ENCODE peak calls at places on chromosomes 6 and 20, in eight cellular contexts. One of them, this sample, is unnamed. For H3K4me1, the result is how much of the 10 kb centered on the place peaks cover.

GRCh38 chr6:84575264-84575663 is 189.1 kb downstream of the TBX18 start:
- DNase-seq in tibial artery: no peak
- DNase-seq in fibroblast of lung: peak
- DNase-seq in DND-41: peak
- DNase-seq in Peyer's patch: no peak
- DNase-seq in A549: no peak
- DNase-seq in upper lobe of right lung: no peak
- DNase-seq in cardiac muscle cell: no peak
- DNase-seq in this sample: no peak

GRCh38 chr6:80382796-80383195 is 276.3 kb downstream of the BCKDHB start:
- DNase-seq in DND-41: no peak
- DNase-seq in tibial artery: no peak
- DNase-seq in A549: no peak
- DNase-seq in upper lobe of right lung: no peak
- DNase-seq in Peyer's patch: no peak
- DNase-seq in cardiac muscle cell: no peak
- DNase-seq in fibroblast of lung: peak
- DNase-seq in this sample: no peak

GRCh38 chr6:128491041-128491642 is 29.3 kb downstream of the PTPRK start:
- DNase-seq in DND-41: no peak
- DNase-seq in tibial artery: no peak
- DNase-seq in fibroblast of lung: peak
- DNase-seq in cardiac muscle cell: no peak
- DNase-seq in upper lobe of right lung: no peak
- DNase-seq in A549: no peak
- DNase-seq in Peyer's patch: no peak
- DNase-seq in this sample: no peak

GRCh38 chr6:157790548-157791160 is 32.4 kb upstream of the SNX9 start:
- DNase-seq in cardiac muscle cell: no peak
- DNase-seq in A549: no peak
- DNase-seq in tibial artery: no peak
- DNase-seq in upper lobe of right lung: no peak
- DNase-seq in DND-41: no peak
- DNase-seq in fibroblast of lung: peak
- DNase-seq in Peyer's patch: no peak
- DNase-seq in this sample: no peak

GRCh38 chr6:105648276-105648675 is 245.4 kb upstream of the PREP start:
- DNase-seq in cardiac muscle cell: no peak
- DNase-seq in fibroblast of lung: no peak
- DNase-seq in A549: no peak
- DNase-seq in upper lobe of right lung: no peak
- DNase-seq in Peyer's patch: no peak
- DNase-seq in tibial artery: no peak
- DNase-seq in DND-41: no peak
- DNase-seq in this sample: no peak

GRCh38 chr20:25695532-25696383 is 895 bp downstream of the ZNF337 start:
- DNase-seq in tibial artery: no peak
- DNase-seq in DND-41: no peak
- DNase-seq in A549: no peak
- DNase-seq in fibroblast of lung: peak
- DNase-seq in cardiac muscle cell: no peak
- DNase-seq in upper lobe of right lung: no peak
- DNase-seq in Peyer's patch: no peak
- DNase-seq in this sample: no peak

GRCh38 chr6:130513770-130514169 is 148.0 kb downstream of the TMEM200A start:
- DNase-seq in DND-41: peak
- DNase-seq in Peyer's patch: peak
- DNase-seq in upper lobe of right lung: no peak
- DNase-seq in tibial artery: no peak
- DNase-seq in A549: no peak
- DNase-seq in cardiac muscle cell: no peak
- DNase-seq in fibroblast of lung: peak
- DNase-seq in this sample: no peak

GRCh38 chr6:56246941-56247653 is at the start of gene COL21A1:
- DNase-seq in A549: peak
- DNase-seq in Peyer's patch: no peak
- DNase-seq in tibial artery: peak
- DNase-seq in upper lobe of right lung: peak
- DNase-seq in fibroblast of lung: peak
- DNase-seq in cardiac muscle cell: peak
- DNase-seq in DND-41: no peak
- DNase-seq in this sample: no peak

GRCh38 chr6:11426571-11426970 is 111.0 kb upstream of the TMEM170B start:
- DNase-seq in DND-41: no peak
- DNase-seq in tibial artery: no peak
- DNase-seq in upper lobe of right lung: no peak
- DNase-seq in A549: no peak
- DNase-seq in cardiac muscle cell: no peak
- DNase-seq in Peyer's patch: peak
- DNase-seq in fibroblast of lung: no peak
- DNase-seq in this sample: no peak

GRCh38 chr6:21972516-21972915 is 324.3 kb downstream of the PRL start:
- DNase-seq in upper lobe of right lung: no peak
- DNase-seq in fibroblast of lung: peak
- DNase-seq in Peyer's patch: no peak
- DNase-seq in tibial artery: no peak
- DNase-seq in A549: no peak
- DNase-seq in DND-41: no peak
- DNase-seq in cardiac muscle cell: no peak
- DNase-seq in this sample: no peak

GRCh38 chr6:6657085-6657819 is 68.7 kb downstream of the LY86 start:
- DNase-seq in Peyer's patch: no peak
- DNase-seq in tibial artery: no peak
- DNase-seq in cardiac muscle cell: no peak
- DNase-seq in fibroblast of lung: no peak
- DNase-seq in upper lobe of right lung: no peak
- DNase-seq in DND-41: peak
- DNase-seq in A549: no peak
- DNase-seq in this sample: no peak

GRCh38 chr6:157194643-157195042 is 128.7 kb downstream of the TMEM242 start:
- DNase-seq in upper lobe of right lung: no peak
- DNase-seq in cardiac muscle cell: no peak
- DNase-seq in tibial artery: no peak
- DNase-seq in A549: no peak
- DNase-seq in DND-41: no peak
- DNase-seq in fibroblast of lung: peak
- DNase-seq in Peyer's patch: no peak
- DNase-seq in this sample: no peak

GRCh38 chr20:41306061-41306727 is 11.3 kb downstream of the ZHX3 start:
- DNase-seq in Peyer's patch: no peak
- DNase-seq in A549: no peak
- DNase-seq in tibial artery: no peak
- DNase-seq in upper lobe of right lung: no peak
- DNase-seq in fibroblast of lung: no peak
- DNase-seq in DND-41: no peak
- DNase-seq in cardiac muscle cell: no peak
- DNase-seq in this sample: no peak

GRCh38 chr20:32761831-32762753 is at the start of gene DNMT3B:
- DNase-seq in Peyer's patch: peak
- DNase-seq in DND-41: peak
- DNase-seq in cardiac muscle cell: peak
- DNase-seq in tibial artery: peak
- DNase-seq in fibroblast of lung: peak
- DNase-seq in A549: peak
- DNase-seq in upper lobe of right lung: peak
- DNase-seq in this sample: peak

GRCh38 chr6:112268628-112269027 is 14.3 kb upstream of the LAMA4 start:
- DNase-seq in cardiac muscle cell: no peak
- DNase-seq in A549: no peak
- DNase-seq in fibroblast of lung: no peak
- DNase-seq in tibial artery: no peak
- DNase-seq in DND-41: no peak
- DNase-seq in Peyer's patch: no peak
- DNase-seq in upper lobe of right lung: no peak
- DNase-seq in this sample: no peak

GRCh38 chr20:34099675-34100074 is 12.4 kb downstream of the EIF2S2 start:
- DNase-seq in A549: no peak
- DNase-seq in DND-41: no peak
- DNase-seq in fibroblast of lung: no peak
- DNase-seq in upper lobe of right lung: no peak
- DNase-seq in cardiac muscle cell: no peak
- DNase-seq in Peyer's patch: no peak
- DNase-seq in tibial artery: no peak
- DNase-seq in this sample: no peak

GRCh38 chr20:34095825-34096224 is 16.2 kb downstream of the EIF2S2 start:
- DNase-seq in A549: no peak
- DNase-seq in Peyer's patch: no peak
- DNase-seq in DND-41: no peak
- DNase-seq in tibial artery: no peak
- DNase-seq in upper lobe of right lung: no peak
- DNase-seq in fibroblast of lung: no peak
- DNase-seq in cardiac muscle cell: no peak
- DNase-seq in this sample: no peak

GRCh38 chr20:34098570-34098969 is 13.5 kb downstream of the EIF2S2 start:
- DNase-seq in A549: no peak
- DNase-seq in tibial artery: no peak
- DNase-seq in DND-41: peak
- DNase-seq in Peyer's patch: no peak
- DNase-seq in fibroblast of lung: no peak
- DNase-seq in cardiac muscle cell: no peak
- DNase-seq in upper lobe of right lung: no peak
- DNase-seq in this sample: no peak

GRCh38 chr20:34093895-34094294 is 18.1 kb downstream of the EIF2S2 start:
- DNase-seq in upper lobe of right lung: no peak
- DNase-seq in tibial artery: no peak
- DNase-seq in DND-41: no peak
- DNase-seq in fibroblast of lung: no peak
- DNase-seq in Peyer's patch: no peak
- DNase-seq in cardiac muscle cell: no peak
- DNase-seq in A549: no peak
- DNase-seq in this sample: no peak

GRCh38 chr20:34096699-34097420 is 15.2 kb downstream of the EIF2S2 start:
- DNase-seq in DND-41: peak
- DNase-seq in A549: no peak
- DNase-seq in fibroblast of lung: peak
- DNase-seq in upper lobe of right lung: no peak
- DNase-seq in tibial artery: no peak
- DNase-seq in Peyer's patch: no peak
- DNase-seq in cardiac muscle cell: no peak
- DNase-seq in this sample: no peak
- H3K4me1 ChIP-seq in DND-41: under half
- H3K4me1 ChIP-seq in A549: under half
- H3K4me1 ChIP-seq in fibroblast of lung: under half
- H3K4me1 ChIP-seq in upper lobe of right lung: under half
- H3K4me1 ChIP-seq in tibial artery: under half
- H3K4me1 ChIP-seq in Peyer's patch: under half
- H3K4me1 ChIP-seq in cardiac muscle cell: under half
- H3K4me1 ChIP-seq in this sample: under half

GRCh38 chr6:46900266-46900665 is 21.5 kb downstream of the ADGRF5 start:
- DNase-seq in A549: no peak
- DNase-seq in cardiac muscle cell: no peak
- DNase-seq in DND-41: no peak
- DNase-seq in Peyer's patch: no peak
- DNase-seq in upper lobe of right lung: no peak
- DNase-seq in fibroblast of lung: no peak
- DNase-seq in tibial artery: no peak
- DNase-seq in this sample: no peak

GRCh38 chr6:46901747-46902362 is 19.9 kb downstream of the ADGRF5 start:
- DNase-seq in cardiac muscle cell: no peak
- DNase-seq in upper lobe of right lung: no peak
- DNase-seq in DND-41: no peak
- DNase-seq in tibial artery: no peak
- DNase-seq in fibroblast of lung: no peak
- DNase-seq in Peyer's patch: no peak
- DNase-seq in A549: no peak
- DNase-seq in this sample: no peak

GRCh38 chr6:46899636-46900035 is 22.1 kb downstream of the ADGRF5 start:
- DNase-seq in upper lobe of right lung: no peak
- DNase-seq in cardiac muscle cell: no peak
- DNase-seq in tibial artery: no peak
- DNase-seq in fibroblast of lung: peak
- DNase-seq in DND-41: no peak
- DNase-seq in Peyer's patch: no peak
- DNase-seq in A549: no peak
- DNase-seq in this sample: no peak

GRCh38 chr6:46904117-46904516 is 17.6 kb downstream of the ADGRF5 start:
- DNase-seq in DND-41: no peak
- DNase-seq in cardiac muscle cell: no peak
- DNase-seq in upper lobe of right lung: no peak
- DNase-seq in fibroblast of lung: no peak
- DNase-seq in Peyer's patch: no peak
- DNase-seq in tibial artery: no peak
- DNase-seq in A549: no peak
- DNase-seq in this sample: no peak

GRCh38 chr6:46903175-46903574 is 18.6 kb downstream of the ADGRF5 start:
- DNase-seq in upper lobe of right lung: no peak
- DNase-seq in Peyer's patch: no peak
- DNase-seq in DND-41: no peak
- DNase-seq in cardiac muscle cell: peak
- DNase-seq in fibroblast of lung: no peak
- DNase-seq in A549: no peak
- DNase-seq in tibial artery: no peak
- DNase-seq in this sample: no peak
- TF ChIP-seq CTCF in upper lobe of right lung: no peak
- TF ChIP-seq CTCF in Peyer's patch: no peak
- TF ChIP-seq CTCF in DND-41: no peak
- TF ChIP-seq CTCF in cardiac muscle cell: no peak
- TF ChIP-seq CTCF in fibroblast of lung: no peak
- TF ChIP-seq CTCF in A549: no peak
- TF ChIP-seq CTCF in tibial artery: no peak
- TF ChIP-seq CTCF in this sample: no peak

DNA sequence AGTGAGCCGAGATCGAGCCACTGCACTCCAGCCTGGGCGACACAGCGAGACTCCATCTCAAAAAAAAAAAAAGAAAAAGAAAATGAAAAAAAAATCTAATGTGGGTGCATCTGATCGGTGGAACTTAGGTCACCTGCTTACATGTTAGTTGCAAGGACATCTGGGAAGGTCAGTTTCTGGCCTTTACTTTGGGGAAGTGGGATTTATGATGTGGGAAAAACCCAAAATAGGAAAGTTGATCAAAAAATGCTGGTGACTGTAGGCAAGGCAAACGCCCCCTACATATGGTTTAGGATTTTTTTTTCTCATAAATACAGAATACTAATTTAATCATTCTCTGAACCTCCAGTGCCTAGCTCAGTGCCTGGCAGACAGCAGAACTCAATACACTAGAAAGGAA is 69.2 kb upstream of the PIM1 start:
- DNase-seq in cardiac muscle cell: no peak
- DNase-seq in DND-41: no peak
- DNase-seq in A549: no peak
- DNase-seq in fibroblast of lung: no peak
- DNase-seq in Peyer's patch: no peak
- DNase-seq in upper lobe of right lung: no peak
- DNase-seq in tibial artery: no peak
- DNase-seq in this sample: no peak
- H3K4me1 ChIP-seq in cardiac muscle cell: under half
- H3K4me1 ChIP-seq in DND-41: under half
- H3K4me1 ChIP-seq in A549: under half
- H3K4me1 ChIP-seq in fibroblast of lung: under half
- H3K4me1 ChIP-seq in Peyer's patch: under half
- H3K4me1 ChIP-seq in upper lobe of right lung: under half
- H3K4me1 ChIP-seq in tibial artery: under half
- H3K4me1 ChIP-seq in this sample: under half

DNA sequence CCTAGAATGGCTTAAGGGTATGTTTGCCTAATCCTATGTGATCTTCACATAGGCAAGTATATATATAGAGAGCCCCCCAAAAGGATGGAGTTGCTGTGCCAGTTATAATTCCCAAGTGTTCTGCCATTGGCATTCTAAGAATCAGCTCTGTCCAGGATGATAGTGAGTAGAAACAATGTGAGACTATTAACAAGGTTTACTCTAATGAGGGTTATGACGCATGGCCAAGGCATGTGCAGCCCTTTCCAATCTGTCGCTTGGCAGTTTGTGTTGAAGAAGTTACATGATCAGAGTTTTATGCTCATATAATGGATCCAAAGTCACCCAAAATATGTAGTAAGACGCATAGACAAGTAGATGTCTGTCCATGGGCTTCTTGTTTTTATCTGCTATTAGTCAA is 33.6 kb downstream of the VGLL2 start:
- DNase-seq in fibroblast of lung: no peak
- DNase-seq in A549: no peak
- DNase-seq in cardiac muscle cell: no peak
- DNase-seq in upper lobe of right lung: no peak
- DNase-seq in DND-41: no peak
- DNase-seq in tibial artery: no peak
- DNase-seq in Peyer's patch: no peak
- DNase-seq in this sample: no peak
- TF ChIP-seq CTCF in fibroblast of lung: no peak
- TF ChIP-seq CTCF in A549: no peak
- TF ChIP-seq CTCF in cardiac muscle cell: no peak
- TF ChIP-seq CTCF in upper lobe of right lung: no peak
- TF ChIP-seq CTCF in DND-41: no peak
- TF ChIP-seq CTCF in tibial artery: no peak
- TF ChIP-seq CTCF in Peyer's patch: no peak
- TF ChIP-seq CTCF in this sample: no peak

This sample was measured in RWPE2.